ENCODE peak calls at places on chromosomes 11 and 22, in five cellular contexts. One of them, this sample, is unnamed. For H3F3A and H3K9me3, the result is how much of the 10 kb centered on the place peaks cover.

GRCh38 chr11:106271686-106272085 is 194.2 kb downstream of the AASDHPPT start:
- DNase-seq in MM.1S: no peak
- DNase-seq in PC-9: no peak
- DNase-seq in neural progenitor cell: no peak
- DNase-seq in PC-3: peak
- DNase-seq in this sample: peak

GRCh38 chr11:2791521-2792375 is 92.0 kb upstream of the KCNQ1OT1 start:
- DNase-seq in PC-9: no peak
- DNase-seq in PC-3: no peak
- DNase-seq in MM.1S: no peak
- DNase-seq in neural progenitor cell: no peak
- DNase-seq in this sample: no peak

GRCh38 chr11:440065-441042 is 1.5 kb downstream of the ANO9 start:
- DNase-seq in MM.1S: no peak
- DNase-seq in neural progenitor cell: no peak
- DNase-seq in PC-3: no peak
- DNase-seq in PC-9: no peak
- DNase-seq in this sample: peak

GRCh38 chr22:27401321-27401720 is 400.2 kb downstream of the MN1 start:
- DNase-seq in MM.1S: no peak
- DNase-seq in PC-9: no peak
- DNase-seq in PC-3: no peak
- DNase-seq in neural progenitor cell: no peak
- DNase-seq in this sample: peak

GRCh38 chr11:46977940-46978595 is 41.5 kb downstream of the CSTPP1 start:
- DNase-seq in PC-3: peak
- DNase-seq in neural progenitor cell: no peak
- DNase-seq in PC-9: no peak
- DNase-seq in MM.1S: no peak
- DNase-seq in this sample: peak

GRCh38 chr22:37172266-37173245 is 15.5 kb downstream of the C1QTNF6 start:
- DNase-seq in PC-9: no peak
- DNase-seq in neural progenitor cell: no peak
- DNase-seq in PC-3: no peak
- DNase-seq in MM.1S: no peak
- DNase-seq in this sample: no peak

GRCh38 chr11:128628686-128629085 is 41.3 kb upstream of the ETS1 start:
- DNase-seq in PC-3: no peak
- DNase-seq in neural progenitor cell: no peak
- DNase-seq in MM.1S: no peak
- DNase-seq in PC-9: no peak
- DNase-seq in this sample: no peak

GRCh38 chr22:41508770-41509170 is 35.5 kb downstream of the POLR3H start:
- DNase-seq in PC-3: no peak
- DNase-seq in MM.1S: no peak
- DNase-seq in PC-9: no peak
- DNase-seq in neural progenitor cell: no peak
- DNase-seq in this sample: no peak

GRCh38 chr11:75891947-75892739 is 77.1 kb downstream of the UVRAG start:
- DNase-seq in PC-3: no peak
- DNase-seq in PC-9: no peak
- DNase-seq in neural progenitor cell: no peak
- DNase-seq in MM.1S: no peak
- DNase-seq in this sample: no peak

GRCh38 chr11:116888884-116889549 is 51.6 kb upstream of the APOA1 start:
- DNase-seq in MM.1S: no peak
- DNase-seq in PC-3: no peak
- DNase-seq in neural progenitor cell: no peak
- DNase-seq in PC-9: no peak
- DNase-seq in this sample: no peak

GRCh38 chr11:44613081-44613628 is 47.7 kb downstream of the CD82 start:
- DNase-seq in PC-9: no peak
- DNase-seq in MM.1S: no peak
- DNase-seq in neural progenitor cell: no peak
- DNase-seq in PC-3: no peak
- DNase-seq in this sample: no peak

GRCh38 chr11:44615913-44616806 is 50.7 kb downstream of the CD82 start:
- DNase-seq in PC-9: no peak
- DNase-seq in PC-3: no peak
- DNase-seq in neural progenitor cell: no peak
- DNase-seq in MM.1S: no peak
- DNase-seq in this sample: no peak

GRCh38 chr11:44617671-44618461 is 52.4 kb downstream of the CD82 start:
- DNase-seq in PC-9: no peak
- DNase-seq in MM.1S: no peak
- DNase-seq in PC-3: no peak
- DNase-seq in neural progenitor cell: no peak
- DNase-seq in this sample: no peak

GRCh38 chr11:44614281-44614680 is 48.8 kb downstream of the CD82 start:
- DNase-seq in PC-9: no peak
- DNase-seq in PC-3: no peak
- DNase-seq in MM.1S: no peak
- DNase-seq in neural progenitor cell: no peak
- DNase-seq in this sample: no peak

GRCh38 chr11:44615041-44615513 is 49.6 kb downstream of the CD82 start:
- DNase-seq in PC-3: no peak
- DNase-seq in neural progenitor cell: no peak
- DNase-seq in MM.1S: no peak
- DNase-seq in PC-9: no peak
- DNase-seq in this sample: no peak
- H3K4me2 ChIP-seq in PC-3: no peak
- H3K4me2 ChIP-seq in neural progenitor cell: no peak
- H3K4me2 ChIP-seq in MM.1S: no peak
- H3K4me2 ChIP-seq in PC-9: no peak
- H3K4me2 ChIP-seq in this sample: no peak

DNA sequence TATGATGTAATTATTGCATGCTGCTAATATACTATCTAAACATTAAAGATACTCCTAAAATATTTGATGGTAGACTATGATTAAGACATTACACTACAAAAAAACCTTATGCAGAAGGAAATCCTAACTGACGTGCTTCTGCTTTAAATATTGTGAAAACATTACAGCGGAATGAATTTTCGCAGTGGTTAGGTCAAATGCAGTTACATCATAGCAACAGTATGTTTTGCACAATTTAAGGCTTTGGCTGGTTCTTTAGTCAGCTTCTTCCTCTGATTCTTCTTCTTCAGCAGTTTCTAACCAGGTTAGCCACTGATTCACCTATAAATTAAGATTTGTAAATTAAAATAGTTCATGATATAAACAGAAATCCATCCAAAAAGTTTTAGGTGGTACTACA is 11.2 kb downstream of the EIF4G2 start:
- DNase-seq in MM.1S: no peak
- DNase-seq in PC-9: no peak
- DNase-seq in neural progenitor cell: no peak
- DNase-seq in PC-3: no peak
- DNase-seq in this sample: no peak
- H3F3A ChIP-seq in MM.1S: under half
- H3F3A ChIP-seq in PC-9: half or more
- H3F3A ChIP-seq in neural progenitor cell: half or more
- H3F3A ChIP-seq in PC-3: under half
- H3F3A ChIP-seq in this sample: half or more

GRCh38 chr22:48279465-48279765 is 1517.0 kb downstream of the TBC1D22A start:
- DNase-seq in neural progenitor cell: no peak
- DNase-seq in MM.1S: no peak
- DNase-seq in PC-9: no peak
- DNase-seq in PC-3: no peak
- DNase-seq in this sample: no peak

GRCh38 chr22:48277868-48278581 is 1515.6 kb downstream of the TBC1D22A start:
- DNase-seq in MM.1S: peak
- DNase-seq in PC-9: no peak
- DNase-seq in PC-3: no peak
- DNase-seq in neural progenitor cell: no peak
- DNase-seq in this sample: no peak

GRCh38 chr22:48278620-48279464 is 1516.4 kb downstream of the TBC1D22A start:
- DNase-seq in neural progenitor cell: no peak
- DNase-seq in PC-9: no peak
- DNase-seq in PC-3: no peak
- DNase-seq in MM.1S: peak
- DNase-seq in this sample: no peak

GRCh38 chr22:48276933-48277867 is 1514.8 kb downstream of the TBC1D22A start:
- DNase-seq in PC-9: no peak
- DNase-seq in neural progenitor cell: no peak
- DNase-seq in MM.1S: peak
- DNase-seq in PC-3: no peak
- DNase-seq in this sample: no peak

GRCh38 chr22:48275412-48275811 is 1513.0 kb downstream of the TBC1D22A start:
- DNase-seq in neural progenitor cell: no peak
- DNase-seq in MM.1S: peak
- DNase-seq in PC-9: no peak
- DNase-seq in PC-3: no peak
- DNase-seq in this sample: no peak
- H3K9me3 ChIP-seq in neural progenitor cell: under half
- H3K9me3 ChIP-seq in MM.1S: under half
- H3K9me3 ChIP-seq in PC-9: under half
- H3K9me3 ChIP-seq in PC-3: under half
- H3K9me3 ChIP-seq in this sample: under half

GRCh38 chr22:47156352-47157092 is 394.1 kb downstream of the TBC1D22A start:
- DNase-seq in MM.1S: no peak
- DNase-seq in neural progenitor cell: no peak
- DNase-seq in PC-9: no peak
- DNase-seq in PC-3: no peak
- DNase-seq in this sample: no peak

GRCh38 chr22:47153854-47154542 is 391.5 kb downstream of the TBC1D22A start:
- DNase-seq in neural progenitor cell: no peak
- DNase-seq in PC-3: no peak
- DNase-seq in MM.1S: no peak
- DNase-seq in PC-9: no peak
- DNase-seq in this sample: peak

GRCh38 chr22:47154621-47155081 is 392.2 kb downstream of the TBC1D22A start:
- DNase-seq in PC-3: peak
- DNase-seq in PC-9: no peak
- DNase-seq in neural progenitor cell: no peak
- DNase-seq in MM.1S: no peak
- DNase-seq in this sample: peak

GRCh38 chr22:47155912-47156311 is 393.5 kb downstream of the TBC1D22A start:
- DNase-seq in PC-3: no peak
- DNase-seq in MM.1S: no peak
- DNase-seq in PC-9: no peak
- DNase-seq in neural progenitor cell: no peak
- DNase-seq in this sample: no peak

GRCh38 chr22:47155131-47155885 is 392.9 kb downstream of the TBC1D22A start:
- DNase-seq in PC-9: no peak
- DNase-seq in PC-3: no peak
- DNase-seq in MM.1S: no peak
- DNase-seq in neural progenitor cell: no peak
- DNase-seq in this sample: no peak
- H3K4me2 ChIP-seq in PC-9: no peak
- H3K4me2 ChIP-seq in PC-3: peak
- H3K4me2 ChIP-seq in MM.1S: no peak
- H3K4me2 ChIP-seq in neural progenitor cell: no peak
- H3K4me2 ChIP-seq in this sample: peak

This sample was measured in GM23248.